ENCODE peak calls at places on chromosomes 4 and X, in five cellular contexts. One of them, this sample, is unnamed.

GRCh38 chr4:147853706-147854105 is 121.8 kb downstream of the ARHGAP10 start:
- DNase-seq in mammary epithelial cell: no peak
- DNase-seq in iris pigment epithelial cell: no peak
- DNase-seq in A172: no peak
- DNase-seq in nephron progenitor cell: no peak
- DNase-seq in this sample: no peak

GRCh38 chr4:158778712-158779111 is 9.9 kb downstream of the FNIP2 start:
- DNase-seq in A172: no peak
- DNase-seq in iris pigment epithelial cell: no peak
- DNase-seq in mammary epithelial cell: no peak
- DNase-seq in nephron progenitor cell: no peak
- DNase-seq in this sample: no peak

GRCh38 chr4:77220841-77221613 is 64.0 kb downstream of the CCNG2 start:
- DNase-seq in iris pigment epithelial cell: peak
- DNase-seq in A172: peak
- DNase-seq in nephron progenitor cell: no peak
- DNase-seq in mammary epithelial cell: no peak
- DNase-seq in this sample: no peak

GRCh38 chrX:71514367-71515038 is 18.4 kb upstream of the OGT start:
- DNase-seq in A172: no peak
- DNase-seq in mammary epithelial cell: no peak
- DNase-seq in nephron progenitor cell: no peak
- DNase-seq in iris pigment epithelial cell: no peak
- DNase-seq in this sample: no peak

GRCh38 chrX:16797358-16797757 is 11.1 kb downstream of the TXLNG start:
- DNase-seq in A172: no peak
- DNase-seq in nephron progenitor cell: no peak
- DNase-seq in iris pigment epithelial cell: peak
- DNase-seq in mammary epithelial cell: no peak
- DNase-seq in this sample: no peak

GRCh38 chr4:90181644-90182043 is 54.5 kb downstream of the CCSER1 start:
- DNase-seq in mammary epithelial cell: peak
- DNase-seq in A172: no peak
- DNase-seq in iris pigment epithelial cell: no peak
- DNase-seq in nephron progenitor cell: no peak
- DNase-seq in this sample: no peak

GRCh38 chr4:61540944-61541343 is 340.8 kb downstream of the ADGRL3 start:
- DNase-seq in A172: no peak
- DNase-seq in iris pigment epithelial cell: no peak
- DNase-seq in nephron progenitor cell: no peak
- DNase-seq in mammary epithelial cell: no peak
- DNase-seq in this sample: no peak

GRCh38 chr4:84691170-84691691 is 108.3 kb downstream of the CDS1 start:
- DNase-seq in mammary epithelial cell: peak
- DNase-seq in nephron progenitor cell: no peak
- DNase-seq in iris pigment epithelial cell: peak
- DNase-seq in A172: peak
- DNase-seq in this sample: peak

GRCh38 chrX:103157511-103158316 is 57.2 kb upstream of the BEX4 start:
- DNase-seq in A172: peak
- DNase-seq in iris pigment epithelial cell: peak
- DNase-seq in nephron progenitor cell: peak
- DNase-seq in mammary epithelial cell: peak
- DNase-seq in this sample: no peak

GRCh38 chrX:149453911-149454820 is 50.9 kb downstream of the IDS start:
- DNase-seq in A172: no peak
- DNase-seq in mammary epithelial cell: peak
- DNase-seq in iris pigment epithelial cell: no peak
- DNase-seq in nephron progenitor cell: no peak
- DNase-seq in this sample: no peak

GRCh38 chr4:15006416-15007024 is 4.2 kb downstream of the CPEB2 start:
- DNase-seq in A172: no peak
- DNase-seq in iris pigment epithelial cell: no peak
- DNase-seq in mammary epithelial cell: peak
- DNase-seq in nephron progenitor cell: no peak
- DNase-seq in this sample: no peak

GRCh38 chrX:100410901-100411801 is 1.1 kb upstream of the PCDH19 start:
- DNase-seq in iris pigment epithelial cell: no peak
- DNase-seq in mammary epithelial cell: no peak
- DNase-seq in A172: no peak
- DNase-seq in nephron progenitor cell: peak
- DNase-seq in this sample: no peak

GRCh38 chr4:4490041-4490440 is 51.8 kb downstream of the STX18 start:
- DNase-seq in iris pigment epithelial cell: peak
- DNase-seq in A172: no peak
- DNase-seq in nephron progenitor cell: no peak
- DNase-seq in mammary epithelial cell: no peak
- DNase-seq in this sample: no peak

GRCh38 chr4:158068063-158068462 is 104.8 kb downstream of the GASK1B start:
- DNase-seq in iris pigment epithelial cell: peak
- DNase-seq in nephron progenitor cell: no peak
- DNase-seq in A172: no peak
- DNase-seq in mammary epithelial cell: no peak
- DNase-seq in this sample: no peak

GRCh38 chrX:114959729-114960128 is 57.7 kb downstream of the IL13RA2 start:
- DNase-seq in A172: no peak
- DNase-seq in iris pigment epithelial cell: peak
- DNase-seq in nephron progenitor cell: no peak
- DNase-seq in mammary epithelial cell: peak
- DNase-seq in this sample: peak

GRCh38 chr4:163295138-163295537 is 37.3 kb downstream of the NPY1R start:
- DNase-seq in mammary epithelial cell: no peak
- DNase-seq in A172: no peak
- DNase-seq in iris pigment epithelial cell: no peak
- DNase-seq in nephron progenitor cell: no peak
- DNase-seq in this sample: no peak

GRCh38 chrX:67732864-67733263 is 189.0 kb downstream of the AR start:
- DNase-seq in A172: no peak
- DNase-seq in nephron progenitor cell: no peak
- DNase-seq in mammary epithelial cell: no peak
- DNase-seq in iris pigment epithelial cell: no peak
- DNase-seq in this sample: no peak

GRCh38 chr4:3293410-3294391 is 880 bp downstream of the RGS12 start:
- DNase-seq in mammary epithelial cell: no peak
- DNase-seq in nephron progenitor cell: peak
- DNase-seq in A172: no peak
- DNase-seq in iris pigment epithelial cell: no peak
- DNase-seq in this sample: no peak

GRCh38 chr4:128715616-128716015 is 93.9 kb upstream of the JADE1 start:
- DNase-seq in iris pigment epithelial cell: peak
- DNase-seq in A172: no peak
- DNase-seq in nephron progenitor cell: no peak
- DNase-seq in mammary epithelial cell: no peak
- DNase-seq in this sample: no peak

GRCh38 chr4:52574036-52574435 is 85.1 kb downstream of the USP46 start:
- DNase-seq in mammary epithelial cell: no peak
- DNase-seq in A172: no peak
- DNase-seq in iris pigment epithelial cell: no peak
- DNase-seq in nephron progenitor cell: no peak
- DNase-seq in this sample: no peak

GRCh38 chr4:182192511-182193181 is 50.6 kb upstream of the TENM3 start:
- DNase-seq in A172: peak
- DNase-seq in iris pigment epithelial cell: peak
- DNase-seq in nephron progenitor cell: no peak
- DNase-seq in mammary epithelial cell: peak
- DNase-seq in this sample: no peak

GRCh38 chr4:92035666-92036065 is 268.1 kb upstream of the GRID2 start:
- DNase-seq in mammary epithelial cell: no peak
- DNase-seq in iris pigment epithelial cell: no peak
- DNase-seq in nephron progenitor cell: no peak
- DNase-seq in A172: no peak
- DNase-seq in this sample: no peak

This sample was measured in HTR-8/SVneo.